ENCODE peak calls at places on chromosomes 2 and 18, in nine cellular contexts. U is psoas muscle, I is left ventricle myocardium inferior, X is AML-193, K is iPS-NIHi11, E is fibroblast of pulmonary artery, R is HT1080, A is spleen, Z is stromal cell of bone marrow. W is an unnamed sample.

GRCh38 chr2:196925768-196926561 is 542 bp downstream of the PGAP1 start:
- DNase-seq in I (peak), K (peak), A (peak), E (peak), U (peak), Z (peak), R (peak), X (no peak), W (no peak)

GRCh38 chr18:74183110-74183509 is 34.8 kb downstream of the TIMM21 start:
- DNase-seq in X (no peak), U (no peak), A (no peak), Z (no peak), I (no peak), K (peak), R (no peak), E (no peak), W (no peak)

GRCh38 chr2:55842009-55842408 is 81.6 kb downstream of the EFEMP1 start:
- DNase-seq in U (no peak), Z (peak), I (no peak), K (no peak), R (peak), X (no peak), E (no peak), A (no peak), W (no peak)

GRCh38 chr2:25897500-25897899 is 19.2 kb upstream of the ASXL2 start:
- DNase-seq in U (no peak), I (no peak), A (no peak), K (no peak), E (no peak), R (no peak), X (peak), Z (no peak), W (no peak)

GRCh38 chr18:14975431-14975830 is 227.5 kb downstream of the ANKRD30B start:
- DNase-seq in U (no peak), K (no peak), I (no peak), A (no peak), E (no peak), X (no peak), Z (no peak), R (peak), W (no peak)

GRCh38 chr2:216006164-216006663 is 7.1 kb downstream of the MREG start:
- DNase-seq in I (no peak), E (peak), U (no peak), K (peak), A (peak), X (peak), R (peak), Z (no peak), W (no peak)

GRCh38 chr2:59217360-59217759 is 976.2 kb upstream of the FANCL start:
- DNase-seq in K (no peak), X (no peak), E (no peak), A (no peak), Z (no peak), I (no peak), U (no peak), R (no peak), W (no peak)

GRCh38 chr2:168912466-168913170 is 11.5 kb downstream of the G6PC2 start:
- DNase-seq in Z (no peak), X (peak), R (peak), I (peak), K (peak), E (peak), U (peak), A (no peak), W (no peak)

GRCh38 chr2:102424754-102425153 is 1.8 kb downstream of the IL18RAP start:
- DNase-seq in R (no peak), A (no peak), K (no peak), Z (no peak), X (peak), I (no peak), E (no peak), U (no peak), W (no peak)

GRCh38 chr2:26653207-26654060 is 12.3 kb upstream of the CIB4 start:
- DNase-seq in K (no peak), A (peak), U (no peak), X (no peak), R (no peak), I (no peak), E (no peak), Z (no peak), W (no peak)

GRCh38 chr2:117195381-117195780 is 619.1 kb upstream of the DDX18 start:
- DNase-seq in A (no peak), K (no peak), R (no peak), I (no peak), E (no peak), Z (no peak), U (no peak), X (no peak), W (no peak)

GRCh38 chr18:23634692-23635091 is 28.0 kb downstream of the ANKRD29 start:
- DNase-seq in X (no peak), Z (no peak), R (no peak), A (no peak), K (no peak), I (no peak), U (no peak), E (peak), W (no peak)

GRCh38 chr2:30238143-30238800 is 6.9 kb downstream of the LBH start:
- DNase-seq in Z (no peak), A (peak), U (no peak), X (no peak), I (no peak), E (no peak), K (no peak), R (no peak), W (no peak)

GRCh38 chr2:171210864-171211431 is 50.3 kb upstream of the TLK1 start:
- DNase-seq in I (no peak), U (no peak), A (no peak), X (peak), Z (no peak), R (no peak), E (no peak), K (no peak), W (no peak)

GRCh38 chr2:44084850-44085249 is 83.8 kb upstream of the PPM1B start:
- DNase-seq in R (no peak), Z (no peak), K (no peak), U (no peak), I (no peak), A (no peak), X (no peak), E (no peak), W (no peak)

GRCh38 chr2:38432827-38433606 is 55.9 kb upstream of the ATL2 start:
- DNase-seq in A (no peak), R (no peak), U (no peak), E (peak), Z (no peak), X (no peak), K (no peak), I (no peak), W (no peak)

GRCh38 chr2:60719331-60719730 is 36.7 kb upstream of the PAPOLG start:
- DNase-seq in R (no peak), I (no peak), U (no peak), X (no peak), E (no peak), K (no peak), A (no peak), Z (no peak), W (no peak)

GRCh38 chr18:36066731-36067117 is 635 bp downstream of the RPRD1A start:
- DNase-seq in Z (no peak), X (peak), E (peak), U (no peak), K (peak), I (no peak), A (no peak), R (no peak), W (no peak)

W was measured in skeletal muscle cell.